ENCODE peak calls at places on chromosome 21, in six cellular contexts. M is heart left ventricle, N is IMR-90, S is suprapubic skin, H is ovary, U is endothelial cell of umbilical vein. C is an unnamed sample.
A peak's percentile ranks its signal among the peaks of the same experiment; 100 is the strongest.

GRCh38 chr21:46220275-46220810 is 8.2 kb downstream of the LSS start:
- DNase-seq in U (no peak), S (peak; percentile 54), H (peak; percentile 13), N (no peak), M (no peak), C (no peak)

GRCh38 chr21:45270306-45270821 is 17.3 kb downstream of the POFUT2 start:
- DNase-seq in N (no peak), M (no peak), U (no peak), H (peak; percentile 12), S (peak; percentile 71), C (no peak)

GRCh38 chr21:25573409-25574206 is 33.7 kb downstream of the MRPL39 start:
- DNase-seq in S (no peak), U (peak; percentile 86), M (no peak), H (no peak), N (peak; percentile 99), C (no peak)

GRCh38 chr21:45146801-45147200 is 72.4 kb downstream of the ADARB1 start:
- DNase-seq in M (no peak), H (no peak), U (no peak), S (no peak), N (no peak), C (no peak)

GRCh38 chr21:42213082-42213774 is 5.7 kb upstream of the ABCG1 start:
- DNase-seq in M (no peak), S (peak; percentile 69), H (no peak), U (no peak), N (no peak), C (no peak)

GRCh38 chr21:33036430-33037162 is 10.9 kb downstream of the OLIG2 start:
- DNase-seq in U (peak; percentile 79), H (no peak), S (no peak), M (peak; percentile 39), N (peak; percentile 71), C (no peak)

GRCh38 chr21:14553422-14553821 is 7.3 kb upstream of the SAMSN1 start:
- DNase-seq in U (no peak), M (no peak), S (no peak), H (no peak), N (no peak), C (no peak)

GRCh38 chr21:32065654-32066053 is 192.8 kb downstream of the HUNK start:
- DNase-seq in U (no peak), N (no peak), H (no peak), S (no peak), M (no peak), C (no peak)

GRCh38 chr21:22106720-22107410 is 1108.7 kb downstream of the NCAM2 start:
- DNase-seq in S (no peak), U (no peak), N (no peak), H (no peak), M (no peak), C (no peak)

GRCh38 chr21:45578811-45579381 is 36.7 kb upstream of the SLC19A1 start:
- DNase-seq in N (no peak), U (no peak), S (peak; percentile 70), H (no peak), M (no peak), C (no peak)

GRCh38 chr21:33121715-33122475 is 52.0 kb downstream of the OLIG1 start:
- DNase-seq in S (no peak), M (no peak), H (no peak), U (peak; percentile 16), N (peak; percentile 14), C (peak; percentile 69)

GRCh38 chr21:42734323-42734971 is 81.0 kb downstream of the PDE9A start:
- DNase-seq in N (no peak), M (no peak), U (no peak), H (no peak), S (no peak), C (no peak)

GRCh38 chr21:41008971-41009370 is 159.0 kb upstream of the BACE2 start:
- DNase-seq in U (no peak), M (no peak), N (no peak), H (no peak), S (no peak), C (no peak)

GRCh38 chr21:15775981-15776380 is 46.2 kb downstream of the USP25 start:
- DNase-seq in M (no peak), N (peak; percentile 89), U (no peak), H (no peak), S (no peak), C (no peak)

GRCh38 chr21:14545906-14546480 is at the start of gene SAMSN1:
- DNase-seq in M (peak; percentile 35), S (no peak), H (no peak), N (no peak), U (peak; percentile 85), C (no peak)

GRCh38 chr21:45412909-45413581 is 8.1 kb downstream of the COL18A1 start:
- DNase-seq in H (peak; percentile 24), U (no peak), M (peak; percentile 20), N (no peak), S (no peak), C (no peak)

GRCh38 chr21:23921670-23922418 is 1685.4 kb downstream of the MRPL39 start:
- DNase-seq in S (no peak), U (no peak), H (no peak), M (no peak), N (no peak), C (no peak)

GRCh38 chr21:35476616-35477395 is 427.7 kb upstream of the RUNX1 start:
- DNase-seq in S (no peak), N (peak; percentile 71), M (no peak), U (peak; percentile 84), H (no peak), C (no peak)

GRCh38 chr21:16116798-16117197 is 387.0 kb downstream of the USP25 start:
- DNase-seq in H (no peak), M (no peak), S (no peak), N (peak; percentile 77), U (peak; percentile 89), C (no peak)

GRCh38 chr21:26138615-26139257 is 31.8 kb downstream of the APP start:
- DNase-seq in S (no peak), H (no peak), M (no peak), U (no peak), N (no peak), C (no peak)

GRCh38 chr21:45129231-45129923 is 55.0 kb downstream of the ADARB1 start:
- DNase-seq in N (peak; percentile 41), M (peak; percentile 58), S (no peak), U (peak; percentile 49), H (peak; percentile 53), C (no peak)

GRCh38 chr21:46605759-46606426 is 1.0 kb upstream of the S100B start:
- DNase-seq in N (no peak), M (peak; percentile 47), U (no peak), H (no peak), S (no peak), C (no peak)

GRCh38 chr21:45589686-45590245 is 47.5 kb upstream of the SLC19A1 start:
- DNase-seq in M (no peak), U (no peak), S (peak; percentile 63), N (no peak), H (no peak), C (no peak)

DNA sequence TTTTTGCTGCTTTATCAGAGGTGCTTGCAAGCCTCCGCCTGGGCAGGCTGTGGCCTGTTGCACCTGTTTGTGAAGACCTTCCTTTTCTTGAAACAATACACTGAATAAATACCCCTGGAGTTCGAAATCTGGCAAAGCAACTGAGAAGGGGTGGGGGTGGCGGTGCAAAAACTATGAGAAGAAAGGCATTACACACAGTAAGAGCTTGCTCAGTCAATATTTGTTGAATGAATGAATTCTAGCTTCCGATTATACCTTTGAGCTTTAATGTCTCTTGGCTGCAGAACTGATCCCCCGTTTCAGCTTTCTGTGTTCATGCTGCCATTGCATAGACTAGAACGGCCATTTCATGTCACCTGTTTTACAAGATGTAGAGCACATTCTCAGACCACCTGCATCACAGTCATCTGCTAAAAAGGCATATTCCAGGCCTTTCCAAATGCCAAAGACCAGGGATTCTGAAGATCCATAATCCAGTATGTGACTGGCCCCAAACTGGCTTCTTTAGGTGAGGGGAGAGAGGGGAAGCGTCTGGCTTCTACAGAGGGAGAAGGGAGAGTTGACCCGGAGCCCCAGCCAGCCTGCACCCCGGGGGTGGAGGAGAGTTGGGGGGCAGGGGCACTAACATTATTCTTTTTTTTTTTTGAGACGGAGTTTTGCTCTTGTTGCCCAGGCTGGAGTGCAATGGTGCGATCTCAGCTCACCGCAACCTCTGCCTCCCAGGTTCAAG is 111.5 kb downstream of the ETS2 start:
- DNase-seq in S (no peak), H (no peak), U (no peak), N (no peak), M (no peak), C (peak; percentile 82)
- TF ChIP-seq CTCF in S (no peak), H (no peak), U (no peak), N (no peak), M (no peak), C (no peak)

DNA sequence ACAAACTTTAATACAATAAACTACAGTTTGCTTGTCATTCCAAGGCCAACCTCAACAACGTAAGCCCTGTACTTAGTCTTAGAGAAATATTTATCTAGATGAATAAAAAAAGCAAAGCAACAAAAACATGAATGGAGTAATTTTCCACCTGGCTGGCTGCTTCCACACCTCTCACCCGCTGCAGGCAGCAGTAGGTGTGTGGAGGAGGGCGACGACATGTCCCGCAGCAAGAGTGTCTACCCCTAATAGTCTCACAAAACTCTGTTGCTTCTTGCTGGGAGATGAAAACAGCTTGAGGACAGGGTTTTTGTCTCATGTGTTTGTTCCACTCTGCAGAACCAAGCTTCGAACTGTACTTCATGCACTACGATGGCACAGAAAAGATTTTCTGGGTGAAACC is 48.8 kb upstream of the IGSF5 start:
- DNase-seq in N (no peak), H (no peak), S (no peak), M (no peak), U (no peak), C (no peak)
- H3K4me1 ChIP-seq in N (no peaks in the 10 kb centered on the region), H (no peaks in the 10 kb centered on the region), S (no peaks in the 10 kb centered on the region), M (no peaks in the 10 kb centered on the region), U (no peaks in the 10 kb centered on the region), C (no peaks in the 10 kb centered on the region)

GRCh38 chr21:43775795-43776430 is at the start of gene CSTB:
- DNase-seq in U (peak; percentile 68), S (peak; percentile 94), M (peak; percentile 88), H (peak; percentile 84), N (peak; percentile 38), C (peak; percentile 79)
- TF ChIP-seq POLR2A in U (peak; percentile 83), S (peak; percentile 48), M (peak; percentile 61), H (peak; percentile 65), N (peak; percentile 69), C (peak; percentile 89)

DNA sequence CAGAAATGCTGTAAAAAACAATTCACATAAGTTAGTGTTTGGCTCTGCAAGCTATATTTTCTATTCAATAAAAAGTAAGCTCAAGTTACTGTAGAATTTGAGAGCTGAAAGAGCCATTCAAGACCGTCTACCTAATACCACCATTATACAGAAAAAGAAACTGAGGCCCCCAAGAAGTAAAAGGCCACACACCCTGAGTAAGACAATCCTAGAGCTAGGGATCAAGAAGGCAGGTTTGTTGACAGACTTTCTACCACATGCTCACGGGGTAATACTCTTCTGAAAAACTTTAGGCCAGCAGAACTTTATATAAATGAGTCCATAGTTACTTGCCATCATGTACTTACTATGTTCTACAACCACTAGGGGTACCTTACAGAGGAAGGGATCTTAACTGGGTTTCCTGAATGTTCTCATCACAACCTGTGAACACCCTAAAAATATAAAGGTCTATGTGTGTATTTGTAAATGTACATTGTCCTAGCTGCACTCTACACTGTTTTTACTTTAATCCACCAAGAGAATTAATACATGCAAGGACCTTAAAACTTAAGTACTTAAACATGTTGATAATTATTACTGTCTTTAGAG is 2.7 kb downstream of the PSMG1 start:
- DNase-seq in H (no peak), U (peak; percentile 7), S (no peak), N (no peak), M (no peak), C (no peak)
- TF ChIP-seq CTCF in H (no peak), U (peak; percentile 15), S (peak; percentile 17), N (peak; percentile 9), M (no peak), C (no peak)

C was measured in prostate gland.